ENCODE peak calls at places on chromosomes 16 and 17, in five cellular contexts. G, A, U, I and H are unnamed samples.
A peak's percentile ranks its signal among the peaks of the same experiment; 100 is the strongest.

GRCh38 chr17:53924530-53925455 is 102.1 kb downstream of the KIF2B start:
- DNase-seq in U (no peak), G (no peak), A (no peak), I (no peak), H (no peak)

GRCh38 chr16:87968541-87968940 is 17.3 kb downstream of the BANP start:
- DNase-seq in I (no peak), U (no peak), G (no peak), A (no peak), H (no peak)

GRCh38 chr16:11768850-11769249 is 26.2 kb upstream of the TXNDC11 start:
- DNase-seq in I (no peak), G (peak; percentile 82), U (no peak), A (no peak), H (no peak)

GRCh38 chr17:81939881-81940385 is 2.8 kb upstream of the PYCR1 start:
- DNase-seq in U (no peak), I (no peak), G (no peak), A (no peak), H (no peak)

GRCh38 chr17:34991606-34992005 is 11.3 kb downstream of the LIG3 start:
- DNase-seq in A (no peak), U (no peak), I (no peak), G (no peak), H (no peak)

GRCh38 chr17:67243284-67243683 is 1.7 kb downstream of the HELZ start:
- DNase-seq in I (no peak), G (no peak), U (no peak), A (no peak), H (no peak)

GRCh38 chr17:77734371-77735050 is 224.0 kb upstream of the TNRC6C start:
- DNase-seq in G (no peak), I (no peak), U (peak; percentile 98), A (no peak), H (no peak)

GRCh38 chr16:70460737-70461261 is 6.4 kb downstream of the FCSK start:
- DNase-seq in I (no peak), A (no peak), U (peak; percentile 39), G (no peak), H (no peak)

GRCh38 chr17:56178203-56178602 is 24.9 kb downstream of the ANKFN1 start:
- DNase-seq in I (no peak), U (no peak), A (no peak), G (no peak), H (no peak)

GRCh38 chr17:76071497-76072148 is 694 bp downstream of the SRP68 start:
- DNase-seq in U (no peak), I (no peak), G (peak; percentile 48), A (no peak), H (no peak)

GRCh38 chr16:81366316-81366932 is 51.7 kb downstream of the GAN start:
- DNase-seq in G (peak; percentile 70), I (peak; percentile 53), A (peak; percentile 12), U (no peak), H (peak; percentile 48)

GRCh38 chr16:31483081-31483480 is at the start of gene SLC5A2:
- DNase-seq in A (no peak), G (no peak), U (no peak), I (no peak), H (no peak)

GRCh38 chr16:71499775-71500364 is 10.7 kb upstream of the ZNF19 start:
- DNase-seq in A (peak; percentile 56), G (peak; percentile 69), I (peak; percentile 51), U (peak; percentile 44), H (peak; percentile 63)

GRCh38 chr17:2996208-2996855 is 67.1 kb downstream of the OR1D5 start:
- DNase-seq in A (no peak), U (no peak), G (no peak), I (no peak), H (no peak)

GRCh38 chr16:70294385-70295029 is 4.5 kb upstream of the DDX19B start:
- DNase-seq in I (no peak), G (no peak), U (no peak), A (no peak), H (no peak)

GRCh38 chr17:35786941-35787432 is 8.5 kb downstream of the MMP28 start:
- DNase-seq in A (no peak), I (peak; percentile 68), G (no peak), U (peak; percentile 82), H (no peak)

GRCh38 chr17:41333098-41333497 is 17.5 kb downstream of the KRT33A start:
- DNase-seq in A (no peak), I (no peak), U (no peak), G (no peak), H (no peak)

GRCh38 chr17:44354582-44355309 is 8.9 kb downstream of the FAM171A2 start:
- DNase-seq in I (peak; percentile 20), G (peak; percentile 66), A (no peak), U (no peak), H (no peak)

GRCh38 chr17:27449541-27449940 is 6.7 kb upstream of the KSR1 start:
- DNase-seq in U (no peak), A (no peak), I (no peak), G (no peak), H (no peak)

DNA sequence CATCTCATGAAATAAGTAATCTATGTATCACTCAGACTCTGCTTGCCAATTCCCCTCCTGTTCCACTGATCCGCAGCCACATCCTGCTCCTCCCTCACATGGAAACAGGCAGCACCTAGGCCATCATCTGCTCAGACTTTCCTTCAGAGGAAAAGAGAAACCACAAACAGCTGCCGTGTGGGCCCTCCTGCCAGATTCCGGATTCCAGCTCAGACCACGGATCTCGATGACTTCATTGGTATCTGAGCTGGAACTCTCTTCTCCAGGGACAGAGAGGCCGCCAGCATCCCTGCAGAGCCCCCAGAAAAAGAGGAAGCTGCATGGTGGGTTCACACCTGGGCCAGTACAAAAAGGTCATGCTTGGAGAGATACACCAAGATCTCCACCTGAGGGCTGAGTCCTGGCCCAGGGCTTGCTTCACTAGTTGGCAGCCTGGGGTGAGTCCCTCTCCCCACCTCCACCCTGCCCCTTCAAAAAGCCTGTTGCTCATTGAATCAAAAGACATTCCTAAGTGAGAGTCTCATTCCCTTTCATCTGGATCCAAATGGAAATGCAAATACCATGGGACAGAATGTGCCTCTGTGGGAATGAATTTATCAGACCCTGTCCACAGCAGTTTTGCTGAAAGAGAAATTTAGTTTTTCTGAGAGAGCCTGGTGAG is 47.2 kb downstream of the HOXB1 start:
- DNase-seq in I (no peak), A (no peak), G (peak; percentile 92), U (no peak), H (peak; percentile 84)
- H3K4me3 ChIP-seq in I (no peak overlapping the region), A (peak overlapping the region; percentile 17), G (peak overlapping the region; percentile 36), U (no peak overlapping the region), H (no peak overlapping the region)

GRCh38 chr16:401468-402348 is at the start of gene DECR2:
- DNase-seq in U (peak; percentile 99), G (peak; percentile 93), I (peak; percentile 91), A (no peak), H (peak; percentile 71)

GRCh38 chr16:397736-398332 is 835 bp downstream of the NME4 start:
- DNase-seq in G (peak; percentile 59), A (no peak), I (peak; percentile 55), U (peak; percentile 88), H (no peak)

GRCh38 chr16:398551-399277 is 1.7 kb downstream of the NME4 start:
- DNase-seq in I (no peak), G (no peak), A (no peak), U (no peak), H (no peak)

GRCh38 chr16:399278-400019 is 2.2 kb upstream of the DECR2 start:
- DNase-seq in A (no peak), I (no peak), G (no peak), U (no peak), H (no peak)

GRCh38 chr16:400061-400540 is 1.6 kb upstream of the DECR2 start:
- DNase-seq in G (no peak), A (no peak), I (no peak), U (no peak), H (no peak)
- H3K4me3 ChIP-seq in G (peak overlapping the region; percentile 74), A (peak overlapping the region; percentile 65), I (no peak overlapping the region), U (no peak overlapping the region), H (peak overlapping the region; percentile 62)

GRCh38 chr17:40112191-40112590 is 9.6 kb upstream of the MSL1 start:
- DNase-seq in A (no peak), I (no peak), U (no peak), G (no peak), H (no peak)

GRCh38 chr17:40113110-40113960 is 8.4 kb upstream of the MSL1 start:
- DNase-seq in G (peak; percentile 97), U (peak; percentile 92), I (peak; percentile 98), A (peak; percentile 84), H (peak; percentile 95)

GRCh38 chr17:40113961-40114272 is 7.9 kb upstream of the MSL1 start:
- DNase-seq in G (no peak), U (no peak), A (no peak), I (no peak), H (no peak)

GRCh38 chr17:40112718-40113109 is 9.1 kb upstream of the MSL1 start:
- DNase-seq in G (no peak), I (no peak), U (no peak), A (no peak), H (no peak)

DNA sequence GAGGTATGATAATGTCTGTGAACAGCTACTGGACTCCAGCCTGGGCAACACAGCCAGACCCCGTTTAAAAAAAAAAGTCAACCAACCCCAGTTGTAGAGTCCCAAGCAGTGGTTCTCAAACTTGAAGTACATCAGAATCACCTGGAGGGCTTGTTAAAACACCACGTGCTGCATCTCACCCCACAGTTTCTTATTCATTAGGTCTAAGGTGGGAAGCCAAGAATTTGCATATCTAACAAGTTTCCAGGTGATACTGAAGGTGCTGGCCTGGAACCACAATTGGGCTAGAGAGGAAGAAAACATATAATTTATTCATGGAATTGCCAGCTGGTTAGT is 6.7 kb upstream of the MSL1 start:
- DNase-seq in G (no peak), I (no peak), U (no peak), A (no peak), H (no peak)
- H3K4me3 ChIP-seq in G (no peak overlapping the region), I (no peak overlapping the region), U (no peak overlapping the region), A (no peak overlapping the region), H (no peak overlapping the region)

GRCh38 chr17:73311428-73311780 is 397 bp downstream of the CDC42EP4 start:
- DNase-seq in U (no peak), A (no peak), I (no peak), G (no peak), H (no peak)

GRCh38 chr17:73311781-73312641 is at the start of gene CDC42EP4:
- DNase-seq in A (no peak), G (no peak), U (peak; percentile 97), I (peak; percentile 95), H (no peak)

GRCh38 chr17:73307130-73307529 is 4.7 kb downstream of the CDC42EP4 start:
- DNase-seq in A (no peak), U (no peak), I (peak; percentile 64), G (no peak), H (no peak)

GRCh38 chr17:73308017-73308823 is 3.6 kb downstream of the CDC42EP4 start:
- DNase-seq in G (no peak), U (peak; percentile 71), I (peak; percentile 98), A (no peak), H (no peak)

DNA sequence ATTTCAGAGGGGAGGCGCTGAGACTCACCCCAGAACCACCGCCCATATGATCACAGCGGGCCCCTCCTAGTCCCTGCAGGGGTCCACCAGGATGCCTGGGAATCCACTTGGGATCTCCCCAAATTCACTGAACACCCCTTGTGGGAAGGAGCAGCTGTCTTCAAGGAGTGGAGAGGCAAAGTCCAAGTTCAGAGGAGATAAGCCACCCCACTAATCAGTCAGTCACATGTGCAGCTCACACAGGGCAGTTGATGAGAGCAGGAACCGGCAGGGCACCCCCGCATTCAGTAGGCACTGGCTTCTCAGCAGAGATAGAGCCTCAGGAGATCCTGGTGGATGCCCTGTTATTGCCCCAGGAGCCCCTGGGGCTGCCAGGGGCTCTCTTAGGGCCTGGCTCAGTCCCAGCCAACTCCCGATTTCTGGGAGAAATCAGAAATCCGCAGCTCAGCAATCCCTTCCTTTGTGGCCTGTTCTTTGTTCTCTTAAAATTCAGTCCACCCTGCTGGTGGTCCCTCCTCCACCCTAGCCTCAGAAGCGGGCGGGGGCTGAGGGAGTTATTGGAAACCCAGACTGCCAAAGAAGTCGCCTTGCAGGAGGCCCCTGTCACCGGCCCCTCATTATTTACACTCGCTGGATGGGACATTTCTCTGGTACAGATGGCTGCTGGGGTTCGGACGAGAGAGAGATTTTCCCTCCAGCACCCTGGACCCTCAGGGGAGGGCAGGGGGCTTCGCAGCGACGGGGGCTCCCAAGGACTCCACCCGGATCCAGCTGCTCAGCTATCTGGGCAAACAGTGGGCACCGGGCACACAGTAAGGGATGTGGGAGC is 1.9 kb downstream of the CDC42EP4 start:
- DNase-seq in U (peak; percentile 32), G (no peak), I (peak; percentile 97), A (no peak), H (no peak)
- H3K4me3 ChIP-seq in U (peak overlapping the region; percentile 96), G (no peak overlapping the region), I (peak overlapping the region; percentile 98), A (peak overlapping the region; percentile 90), H (peak overlapping the region; percentile 42)